ENCODE peak calls at places on chromosome 17, in four cellular contexts. L is adrenal gland, W is cardiac muscle cell, G is neural progenitor cell. K is an unnamed sample.

GRCh38 chr17:31415640-31416502 is 24.4 kb downstream of the RAB11FIP4 start:
- DNase-seq in L (no peak), W (no peak), G (no peak), K (no peak)

GRCh38 chr17:76161113-76161512 is 20.1 kb upstream of the FOXJ1 start:
- DNase-seq in L (no peak), W (peak; percentile 54), G (no peak), K (no peak)

GRCh38 chr17:81551458-81552243 is 502 bp downstream of the FAAP100 start:
- DNase-seq in L (peak; percentile 58), W (no peak), G (peak; percentile 49), K (no peak)

GRCh38 chr17:74924250-74924948 is at the start of gene OTOP2:
- DNase-seq in L (no peak), W (no peak), G (peak; percentile 38), K (no peak)

GRCh38 chr17:43839670-43840101 is 6.7 kb upstream of the MPP3 start:
- DNase-seq in L (no peak), W (no peak), G (no peak), K (no peak)

GRCh38 chr17:27802962-27803680 is 2.8 kb upstream of the NOS2 start:
- DNase-seq in L (no peak), W (no peak), G (no peak), K (no peak)

GRCh38 chr17:16423226-16423872 is 8.0 kb downstream of the TRPV2 start:
- DNase-seq in L (no peak), W (no peak), G (no peak), K (no peak)

GRCh38 chr17:79945591-79946255 is 89.9 kb downstream of the TBC1D16 start:
- DNase-seq in L (no peak), W (no peak), G (no peak), K (peak; percentile 57)

GRCh38 chr17:39114744-39115534 is 36.5 kb downstream of the PLXDC1 start:
- DNase-seq in L (no peak), W (peak; percentile 45), G (no peak), K (peak; percentile 74)

GRCh38 chr17:81537343-81537855 is 9.2 kb downstream of the FSCN2 start:
- DNase-seq in L (peak; percentile 65), W (peak; percentile 21), G (peak; percentile 70), K (no peak)

GRCh38 chr17:51322390-51323029 is 62.2 kb downstream of the UTP18 start:
- DNase-seq in L (no peak), W (peak; percentile 51), G (peak; percentile 70), K (no peak)

GRCh38 chr17:82941021-82942001 is 101.5 kb upstream of the ZNF750 start:
- DNase-seq in L (peak; percentile 10), W (no peak), G (no peak), K (peak; percentile 45)

GRCh38 chr17:40726919-40727318 is 23.4 kb upstream of the KRT24 start:
- DNase-seq in L (no peak), W (no peak), G (peak; percentile 18), K (no peak)

DNA sequence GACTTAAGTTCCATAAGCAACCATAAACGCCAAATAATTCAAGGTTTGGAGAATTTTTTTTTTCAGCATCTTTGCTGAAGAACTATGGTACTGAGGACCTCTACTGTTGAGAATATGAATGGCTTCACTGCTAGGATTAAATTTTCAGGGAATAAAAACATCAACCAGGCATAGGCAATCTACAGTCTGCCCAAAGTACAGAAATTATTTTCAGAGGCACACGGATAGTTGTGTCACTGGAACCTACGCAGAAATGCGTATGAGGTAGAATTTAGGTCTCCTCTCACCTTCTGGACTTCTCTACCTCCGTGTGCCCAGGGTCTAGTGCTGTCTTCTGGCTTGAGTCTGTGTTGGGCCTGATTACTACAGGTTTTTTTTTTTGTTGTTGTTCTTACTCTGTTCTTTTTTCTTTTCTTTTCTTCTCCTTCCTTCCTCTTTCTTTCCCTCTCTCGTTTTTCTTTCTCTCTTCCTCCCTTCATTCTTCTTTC is 39.7 kb downstream of the NACA2 start:
- DNase-seq in L (no peak), W (peak; percentile 69), G (peak; percentile 31), K (no peak)
- TF ChIP-seq CTCF in L (peak; percentile 46), W (peak; percentile 72), G (peak; percentile 74), K (peak; percentile 48)

GRCh38 chr17:5500804-5501391 is 14.5 kb downstream of the MIS12 start:
- DNase-seq in L (peak; percentile 52), W (peak; percentile 90), G (peak; percentile 100), K (peak; percentile 91)
- H3K4me3 ChIP-seq in L (peak overlapping the region; percentile 28), W (peak overlapping the region; percentile 53), G (peak overlapping the region; percentile 88), K (peak overlapping the region; percentile 44)

GRCh38 chr17:56648341-56648740 is 54.8 kb downstream of the NOG start:
- DNase-seq in L (no peak), W (no peak), G (no peak), K (no peak)

GRCh38 chr17:56648814-56649213 is 55.3 kb downstream of the NOG start:
- DNase-seq in L (no peak), W (no peak), G (no peak), K (no peak)

GRCh38 chr17:56653877-56654276 is 60.4 kb downstream of the NOG start:
- DNase-seq in L (no peak), W (peak; percentile 19), G (peak; percentile 82), K (no peak)

GRCh38 chr17:56656961-56657360 is 63.5 kb downstream of the NOG start:
- DNase-seq in L (no peak), W (no peak), G (no peak), K (no peak)

GRCh38 chr17:56652608-56653007 is 59.1 kb downstream of the NOG start:
- DNase-seq in L (no peak), W (no peak), G (no peak), K (no peak)
- TF ChIP-seq CTCF in L (no peak), W (no peak), G (no peak), K (no peak)

GRCh38 chr17:12963505-12963904 is 54.3 kb downstream of the ELAC2 start:
- DNase-seq in L (no peak), W (no peak), G (no peak), K (no peak)
- H3K4me3 ChIP-seq in L (no peak overlapping the region), W (no peak overlapping the region), G (no peak overlapping the region), K (no peak overlapping the region)

GRCh38 chr17:45394913-45395568 is 37.6 kb downstream of the ARHGAP27 start:
- DNase-seq in L (peak; percentile 67), W (peak; percentile 95), G (peak; percentile 94), K (peak; percentile 83)
- TF ChIP-seq CTCF in L (peak; percentile 61), W (peak; percentile 74), G (peak; percentile 83), K (peak; percentile 76)

GRCh38 chr17:44919411-44919810 is 4.1 kb upstream of the GFAP start:
- DNase-seq in L (peak; percentile 11), W (no peak), G (no peak), K (no peak)

GRCh38 chr17:44918006-44918405 is 2.7 kb upstream of the GFAP start:
- DNase-seq in L (no peak), W (no peak), G (no peak), K (no peak)

GRCh38 chr17:44921122-44921882 is 6.0 kb upstream of the GFAP start:
- DNase-seq in L (peak; percentile 11), W (no peak), G (peak; percentile 76), K (peak; percentile 57)

GRCh38 chr17:44920565-44920940 is 5.3 kb upstream of the GFAP start:
- DNase-seq in L (peak; percentile 14), W (no peak), G (no peak), K (peak; percentile 55)

DNA sequence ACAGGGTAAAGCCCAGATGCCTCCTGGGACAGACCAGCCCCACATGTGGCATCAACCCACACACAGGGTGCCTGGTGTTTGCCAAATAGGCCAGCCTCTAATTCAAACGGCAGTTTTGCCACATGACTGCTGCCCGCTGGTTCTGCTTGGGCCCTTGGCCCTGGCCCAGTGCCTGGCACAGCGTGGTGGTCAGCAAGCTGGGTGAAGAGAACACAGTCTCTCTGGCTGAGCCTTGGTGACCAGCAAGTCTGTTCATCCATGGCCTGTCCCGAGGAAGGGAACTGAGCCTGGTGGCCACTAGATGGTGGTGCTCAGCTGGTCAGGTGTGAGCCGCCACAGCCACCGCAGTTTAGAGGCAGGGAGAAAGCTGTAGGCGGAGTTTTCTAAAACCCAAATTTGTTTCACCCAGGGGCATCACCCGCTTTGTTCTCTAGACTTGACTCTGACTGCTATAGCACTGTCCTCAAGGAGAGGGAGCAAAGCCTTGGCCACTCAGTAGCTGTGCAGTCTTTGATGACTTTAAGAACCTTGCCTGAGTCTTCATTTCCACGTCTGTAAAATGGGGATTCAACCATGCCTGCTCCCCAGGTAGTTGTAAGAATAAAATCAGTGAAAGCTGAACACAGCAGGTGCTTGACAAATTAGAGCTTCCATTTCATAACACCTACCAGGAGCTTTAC is 4.7 kb upstream of the GFAP start:
- DNase-seq in L (peak; percentile 83), W (peak; percentile 88), G (peak; percentile 88), K (peak; percentile 94)
- H3K4me3 ChIP-seq in L (no peak overlapping the region), W (no peak overlapping the region), G (no peak overlapping the region), K (no peak overlapping the region)